ENCODE peak calls at places on chromosomes 12 and 14, in nine cellular contexts. One of them, this sample, is unnamed.

GRCh38 chr12:85979641-85980040 is 105.5 kb downstream of the NTS start:
- DNase-seq in adipocyte: no peak
- DNase-seq in AML-193: no peak
- DNase-seq in fibroblast of lung: no peak
- DNase-seq in activated naive CD4-positive, alpha-beta T cell: no peak
- DNase-seq in NCI-H1417 treated with DMSO at 0.1 percent for 48 hours: no peak
- DNase-seq in iPS DF 19.7: no peak
- DNase-seq in body of pancreas: no peak
- DNase-seq in stomach: no peak
- DNase-seq in this sample: no peak

GRCh38 chr14:104973215-104974145 is 4.7 kb downstream of the AHNAK2 start:
- DNase-seq in adipocyte: peak
- DNase-seq in AML-193: no peak
- DNase-seq in fibroblast of lung: peak
- DNase-seq in activated naive CD4-positive, alpha-beta T cell: no peak
- DNase-seq in NCI-H1417 treated with DMSO at 0.1 percent for 48 hours: no peak
- DNase-seq in iPS DF 19.7: no peak
- DNase-seq in body of pancreas: peak
- DNase-seq in stomach: peak
- DNase-seq in this sample: peak

GRCh38 chr14:92659765-92660561 is 88.5 kb downstream of the LGMN start:
- DNase-seq in adipocyte: no peak
- DNase-seq in AML-193: peak
- DNase-seq in fibroblast of lung: no peak
- DNase-seq in activated naive CD4-positive, alpha-beta T cell: no peak
- DNase-seq in NCI-H1417 treated with DMSO at 0.1 percent for 48 hours: no peak
- DNase-seq in iPS DF 19.7: no peak
- DNase-seq in body of pancreas: peak
- DNase-seq in stomach: no peak
- DNase-seq in this sample: no peak

GRCh38 chr14:103576371-103577024 is 13.7 kb downstream of the COA8 start:
- DNase-seq in adipocyte: peak
- DNase-seq in AML-193: no peak
- DNase-seq in fibroblast of lung: peak
- DNase-seq in activated naive CD4-positive, alpha-beta T cell: no peak
- DNase-seq in NCI-H1417 treated with DMSO at 0.1 percent for 48 hours: peak
- DNase-seq in iPS DF 19.7: no peak
- DNase-seq in body of pancreas: peak
- DNase-seq in stomach: peak
- DNase-seq in this sample: peak

GRCh38 chr14:106694638-106695393 is 1168.4 kb downstream of the TMEM121 start:
- DNase-seq in adipocyte: no peak
- DNase-seq in AML-193: peak
- DNase-seq in fibroblast of lung: no peak
- DNase-seq in activated naive CD4-positive, alpha-beta T cell: peak
- DNase-seq in NCI-H1417 treated with DMSO at 0.1 percent for 48 hours: no peak
- DNase-seq in iPS DF 19.7: no peak
- DNase-seq in body of pancreas: peak
- DNase-seq in stomach: no peak
- DNase-seq in this sample: no peak

GRCh38 chr12:71054551-71054950 is 103.2 kb downstream of the TSPAN8 start:
- DNase-seq in adipocyte: no peak
- DNase-seq in AML-193: no peak
- DNase-seq in fibroblast of lung: no peak
- DNase-seq in activated naive CD4-positive, alpha-beta T cell: no peak
- DNase-seq in NCI-H1417 treated with DMSO at 0.1 percent for 48 hours: no peak
- DNase-seq in iPS DF 19.7: no peak
- DNase-seq in body of pancreas: no peak
- DNase-seq in stomach: no peak
- DNase-seq in this sample: no peak

GRCh38 chr12:88529531-88530488 is 50.5 kb downstream of the KITLG start:
- DNase-seq in adipocyte: no peak
- DNase-seq in AML-193: no peak
- DNase-seq in fibroblast of lung: peak
- DNase-seq in activated naive CD4-positive, alpha-beta T cell: no peak
- DNase-seq in NCI-H1417 treated with DMSO at 0.1 percent for 48 hours: no peak
- DNase-seq in iPS DF 19.7: no peak
- DNase-seq in body of pancreas: peak
- DNase-seq in stomach: no peak
- DNase-seq in this sample: peak

GRCh38 chr12:124698211-124698997 is 131.0 kb upstream of the NCOR2 start:
- DNase-seq in adipocyte: peak
- DNase-seq in AML-193: no peak
- DNase-seq in fibroblast of lung: peak
- DNase-seq in activated naive CD4-positive, alpha-beta T cell: no peak
- DNase-seq in NCI-H1417 treated with DMSO at 0.1 percent for 48 hours: no peak
- DNase-seq in iPS DF 19.7: no peak
- DNase-seq in body of pancreas: no peak
- DNase-seq in stomach: peak
- DNase-seq in this sample: peak

GRCh38 chr12:52280319-52280795 is 5.9 kb downstream of the KRT86 start:
- DNase-seq in adipocyte: peak
- DNase-seq in AML-193: peak
- DNase-seq in fibroblast of lung: peak
- DNase-seq in activated naive CD4-positive, alpha-beta T cell: no peak
- DNase-seq in NCI-H1417 treated with DMSO at 0.1 percent for 48 hours: no peak
- DNase-seq in iPS DF 19.7: no peak
- DNase-seq in body of pancreas: peak
- DNase-seq in stomach: peak
- DNase-seq in this sample: peak